ENCODE peak calls at places on chromosomes 7 and 10, in five cellular contexts. P, G, B, I and W are unnamed samples.
A peak's percentile ranks its signal among the peaks of the same experiment; 100 is the strongest.

GRCh38 chr7:1558181-1558811 is 2.3 kb upstream of the TMEM184A start:
- DNase-seq in P (no peak), G (no peak), B (peak; percentile 40), I (no peak), W (no peak)

GRCh38 chr10:4763960-4764428 is 62.0 kb upstream of the AKR1E2 start:
- DNase-seq in P (peak; percentile 61), G (no peak), B (no peak), I (no peak), W (no peak)

GRCh38 chr10:35487336-35488034 is 117.7 kb upstream of the GJD4 start:
- DNase-seq in P (no peak), G (no peak), B (no peak), I (no peak), W (no peak)

GRCh38 chr7:80640841-80641240 is 2.4 kb downstream of the CD36 start:
- DNase-seq in P (no peak), G (no peak), B (no peak), I (no peak), W (no peak)

GRCh38 chr7:82413237-82413636 is 30.3 kb downstream of the CACNA2D1 start:
- DNase-seq in P (no peak), G (no peak), B (no peak), I (no peak), W (no peak)

GRCh38 chr10:29304259-29305030 is 15.6 kb downstream of the LYZL1 start:
- DNase-seq in P (peak; percentile 32), G (no peak), B (peak; percentile 82), I (no peak), W (peak; percentile 27)

GRCh38 chr10:47376522-47377220 is 7.4 kb downstream of the ZNF488 start:
- DNase-seq in P (no peak), G (no peak), B (no peak), I (no peak), W (peak; percentile 10)

GRCh38 chr7:114789942-114790341 is 132.0 kb upstream of the MDFIC start:
- DNase-seq in P (peak; percentile 3), G (no peak), B (no peak), I (no peak), W (no peak)

GRCh38 chr10:88835910-88836221 is 15.8 kb downstream of the ANKRD22 start:
- DNase-seq in P (no peak), G (no peak), B (no peak), I (no peak), W (no peak)

GRCh38 chr7:10939237-10939910 is 34.3 kb upstream of the PHF14 start:
- DNase-seq in P (no peak), G (no peak), B (no peak), I (no peak), W (no peak)

GRCh38 chr10:42990016-42990720 is 86.7 kb upstream of the RET start:
- DNase-seq in P (no peak), G (no peak), B (no peak), I (no peak), W (no peak)

GRCh38 chr10:47384148-47384921 is at the start of gene ZNF488:
- DNase-seq in P (peak; percentile 39), G (peak; percentile 17), B (peak; percentile 89), I (no peak), W (no peak)

GRCh38 chr10:98248018-98248417 is 20.0 kb downstream of the LOXL4 start:
- DNase-seq in P (no peak), G (no peak), B (no peak), I (no peak), W (no peak)

GRCh38 chr7:111784311-111784710 is 222.0 kb upstream of the IMMP2L start:
- DNase-seq in P (no peak), G (no peak), B (no peak), I (no peak), W (no peak)

GRCh38 chr7:142807855-142808460 is 37.2 kb downstream of the PRSS2 start:
- DNase-seq in P (no peak), G (no peak), B (no peak), I (no peak), W (no peak)

GRCh38 chr7:114823290-114823689 is 98.6 kb upstream of the MDFIC start:
- DNase-seq in P (no peak), G (no peak), B (no peak), I (no peak), W (no peak)

GRCh38 chr10:89904755-89905154 is 203.4 kb downstream of the KIF20B start:
- DNase-seq in P (no peak), G (no peak), B (no peak), I (no peak), W (no peak)

GRCh38 chr10:125083576-125083920 is 76.8 kb downstream of the CTBP2 start:
- DNase-seq in P (peak; percentile 39), G (no peak), B (no peak), I (no peak), W (no peak)